ENCODE peak calls at places on chromosomes 1 and 21, in ten cellular contexts. E, M, D, N, A, H, I, L, Q and R are unnamed samples.

GRCh38 chr1:93716974-93717373 is 35.3 kb upstream of the BCAR3 start:
- DNase-seq in E (no peak), M (no peak), D (peak), N (peak), A (no peak), H (no peak), I (no peak), L (no peak), Q (no peak), R (no peak)

GRCh38 chr1:9058465-9058864 is 11.0 kb downstream of the SLC2A5 start:
- DNase-seq in E (no peak), M (no peak), D (no peak), N (no peak), A (no peak), H (no peak), I (no peak), L (no peak), Q (no peak), R (no peak)

GRCh38 chr21:35048183-35048601 is 910 bp downstream of the RUNX1 start:
- DNase-seq in E (peak), M (no peak), D (peak), N (peak), A (no peak), H (no peak), I (no peak), L (peak), Q (no peak), R (no peak)

GRCh38 chr1:2311184-2312032 is 79.9 kb downstream of the MORN1 start:
- DNase-seq in E (no peak), M (peak), D (peak), N (no peak), A (peak), H (peak), I (no peak), L (peak), Q (peak), R (peak)

GRCh38 chr21:42350271-42350885 is 416 bp downstream of the TFF2 start:
- DNase-seq in E (peak), M (no peak), D (no peak), N (no peak), A (peak), H (no peak), I (no peak), L (no peak), Q (no peak), R (no peak)

GRCh38 chr1:20322825-20323612 is 32.3 kb downstream of the VWA5B1 start:
- DNase-seq in E (peak), M (no peak), D (no peak), N (no peak), A (no peak), H (no peak), I (no peak), L (peak), Q (no peak), R (no peak)

GRCh38 chr1:171254859-171255258 is 6.6 kb downstream of the FMO1 start:
- DNase-seq in E (no peak), M (no peak), D (peak), N (no peak), A (no peak), H (no peak), I (no peak), L (no peak), Q (no peak), R (no peak)

GRCh38 chr21:41854426-41854995 is 24.6 kb downstream of the PRDM15 start:
- DNase-seq in E (peak), M (no peak), D (no peak), N (no peak), A (no peak), H (no peak), I (no peak), L (no peak), Q (no peak), R (no peak)

GRCh38 chr21:45027241-45028196 is 46.9 kb upstream of the ADARB1 start:
- DNase-seq in E (no peak), M (no peak), D (no peak), N (no peak), A (no peak), H (no peak), I (no peak), L (no peak), Q (no peak), R (no peak)

GRCh38 chr1:43556772-43557171 is 26.1 kb downstream of the PTPRF start:
- DNase-seq in E (no peak), M (no peak), D (no peak), N (no peak), A (no peak), H (no peak), I (no peak), L (no peak), Q (no peak), R (no peak)

GRCh38 chr1:231072054-231072453 is 32.0 kb upstream of the FAM89A start:
- DNase-seq in E (no peak), M (no peak), D (no peak), N (no peak), A (no peak), H (no peak), I (peak), L (no peak), Q (no peak), R (no peak)

GRCh38 chr1:233453433-233454200 is 126.1 kb downstream of the MAP3K21 start:
- DNase-seq in E (no peak), M (no peak), D (no peak), N (no peak), A (no peak), H (no peak), I (no peak), L (no peak), Q (no peak), R (no peak)

GRCh38 chr1:177048314-177049069 is 116.0 kb downstream of the ASTN1 start:
- DNase-seq in E (no peak), M (no peak), D (peak), N (no peak), A (no peak), H (no peak), I (no peak), L (no peak), Q (peak), R (no peak)

GRCh38 chr21:33541756-33542639 is at the start of gene GART:
- DNase-seq in E (peak), M (peak), D (peak), N (peak), A (peak), H (peak), I (peak), L (peak), Q (peak), R (peak)
- TF ChIP-seq CTCF in E (no peak), M (no peak), D (no peak), N (no peak), A (no peak), H (no peak), I (no peak), L (no peak), Q (no peak), R (no peak)

GRCh38 chr1:110483308-110483685 is 32.3 kb downstream of the PROK1 start:
- DNase-seq in E (no peak), M (no peak), D (no peak), N (no peak), A (no peak), H (no peak), I (no peak), L (no peak), Q (no peak), R (no peak)
- TF ChIP-seq CTCF in E (no peak), M (no peak), D (no peak), N (no peak), A (no peak), H (no peak), I (no peak), L (no peak), Q (no peak), R (no peak)

GRCh38 chr1:118223426-118223825 is 38.4 kb upstream of the SPAG17 start:
- DNase-seq in E (no peak), M (peak), D (peak), N (no peak), A (no peak), H (no peak), I (peak), L (peak), Q (peak), R (no peak)
- TF ChIP-seq CTCF in E (peak), M (peak), D (peak), N (peak), A (no peak), H (no peak), I (no peak), L (peak), Q (peak), R (peak)

GRCh38 chr1:65717815-65718454 is 74.8 kb upstream of the PDE4B start:
- DNase-seq in E (no peak), M (no peak), D (peak), N (no peak), A (no peak), H (no peak), I (no peak), L (no peak), Q (no peak), R (no peak)
- TF ChIP-seq CTCF in E (no peak), M (no peak), D (peak), N (no peak), A (no peak), H (no peak), I (no peak), L (no peak), Q (peak), R (no peak)

GRCh38 chr1:79259390-79260336 is 253.1 kb upstream of the ADGRL4 start:
- DNase-seq in E (no peak), M (no peak), D (peak), N (peak), A (no peak), H (no peak), I (no peak), L (peak), Q (no peak), R (peak)
- TF ChIP-seq CTCF in E (peak), M (no peak), D (peak), N (peak), A (peak), H (peak), I (peak), L (peak), Q (peak), R (peak)

GRCh38 chr1:27521336-27522147 is 31.6 kb upstream of the WASF2 start:
- DNase-seq in E (no peak), M (no peak), D (no peak), N (no peak), A (no peak), H (no peak), I (peak), L (no peak), Q (no peak), R (no peak)

GRCh38 chr1:27523666-27524020 is 33.7 kb upstream of the WASF2 start:
- DNase-seq in E (no peak), M (no peak), D (no peak), N (no peak), A (no peak), H (no peak), I (no peak), L (no peak), Q (no peak), R (no peak)

GRCh38 chr1:27520651-27521050 is 30.7 kb upstream of the WASF2 start:
- DNase-seq in E (no peak), M (no peak), D (no peak), N (no peak), A (no peak), H (no peak), I (no peak), L (no peak), Q (no peak), R (no peak)

GRCh38 chr1:27522148-27522859 is 32.3 kb upstream of the WASF2 start:
- DNase-seq in E (no peak), M (no peak), D (peak), N (no peak), A (no peak), H (peak), I (no peak), L (no peak), Q (no peak), R (no peak)

GRCh38 chr1:27522860-27523665 is 33.1 kb upstream of the WASF2 start:
- DNase-seq in E (no peak), M (peak), D (peak), N (no peak), A (no peak), H (no peak), I (peak), L (peak), Q (no peak), R (no peak)
- TF ChIP-seq CTCF in E (peak), M (no peak), D (peak), N (no peak), A (peak), H (no peak), I (peak), L (peak), Q (peak), R (no peak)